ENCODE peak calls at places on chromosomes 6 and 20, in four cellular contexts. W, R, P and F are unnamed samples.

GRCh38 chr6:5302995-5303622 is 41.8 kb downstream of the FARS2 start:
- DNase-seq in W (peak; percentile 42), R (no peak), P (peak; percentile 10), F (peak; percentile 11)

GRCh38 chr6:129120856-129121255 is 237.9 kb downstream of the LAMA2 start:
- DNase-seq in W (no peak), R (no peak), P (no peak), F (no peak)

GRCh38 chr20:46112430-46113020 is 5.6 kb upstream of the CD40 start:
- DNase-seq in W (no peak), R (no peak), P (no peak), F (no peak)

GRCh38 chr20:2332711-2333110 is 36.9 kb downstream of the TGM3 start:
- DNase-seq in W (no peak), R (no peak), P (no peak), F (no peak)

GRCh38 chr6:115666997-115667396 is 393.7 kb downstream of the FRK start:
- DNase-seq in W (no peak), R (no peak), P (no peak), F (no peak)

GRCh38 chr6:131379951-131380350 is 193.1 kb upstream of the ARG1 start:
- DNase-seq in W (no peak), R (no peak), P (no peak), F (no peak)

GRCh38 chr20:5621305-5621704 is 128.9 kb upstream of the SHLD1 start:
- DNase-seq in W (no peak), R (no peak), P (peak; percentile 99), F (peak; percentile 94)

GRCh38 chr6:157693867-157694266 is 129.2 kb upstream of the SNX9 start:
- DNase-seq in W (no peak), R (no peak), P (no peak), F (no peak)

GRCh38 chr6:114142256-114142655 is 171.3 kb upstream of the HDAC2 start:
- DNase-seq in W (no peak), R (no peak), P (no peak), F (no peak)

GRCh38 chr6:14791525-14791924 is 454.3 kb upstream of the JARID2 start:
- DNase-seq in W (no peak), R (no peak), P (no peak), F (no peak)

GRCh38 chr20:58233881-58234528 is 5.6 kb upstream of the ANKRD60 start:
- DNase-seq in W (peak; percentile 16), R (no peak), P (no peak), F (no peak)

GRCh38 chr6:166003569-166003968 is 164.1 kb downstream of the TBXT start:
- DNase-seq in W (no peak), R (no peak), P (no peak), F (no peak)

GRCh38 chr6:32799168-32799567 is 17.6 kb downstream of the HLA-DOB start:
- DNase-seq in W (no peak), R (no peak), P (no peak), F (no peak)

GRCh38 chr6:70131528-70131927 is 171.4 kb downstream of the COL9A1 start:
- DNase-seq in W (no peak), R (no peak), P (no peak), F (no peak)

GRCh38 chr6:107152633-107153032 is 37.3 kb upstream of the BEND3 start:
- DNase-seq in W (no peak), R (no peak), P (no peak), F (no peak)

GRCh38 chr6:169075211-169075621 is 178.4 kb downstream of the THBS2 start:
- DNase-seq in W (no peak), R (no peak), P (no peak), F (no peak)

GRCh38 chr20:63318391-63319163 is 25.6 kb downstream of the COL20A1 start:
- DNase-seq in W (no peak), R (no peak), P (no peak), F (no peak)

GRCh38 chr6:33613146-33613793 is 7.9 kb upstream of the ITPR3 start:
- DNase-seq in W (no peak), R (no peak), P (no peak), F (no peak)

GRCh38 chr6:43784049-43784855 is 14.2 kb downstream of the VEGFA start:
- DNase-seq in W (no peak), R (no peak), P (no peak), F (no peak)

GRCh38 chr6:168865522-168865921 is 388.1 kb downstream of the THBS2 start:
- DNase-seq in W (no peak), R (no peak), P (no peak), F (no peak)

GRCh38 chr20:38221041-38221589 is 39.4 kb downstream of the KIAA1755 start:
- DNase-seq in W (peak; percentile 40), R (peak; percentile 37), P (peak; percentile 53), F (peak; percentile 71)

GRCh38 chr6:158575550-158575949 is 15.7 kb downstream of the TMEM181 start:
- DNase-seq in W (no peak), R (no peak), P (no peak), F (no peak)

GRCh38 chr20:9276964-9277363 is 208.1 kb downstream of the PLCB4 start:
- DNase-seq in W (no peak), R (no peak), P (no peak), F (no peak)

GRCh38 chr6:125004198-125004597 is 42.0 kb downstream of the RNF217 start:
- DNase-seq in W (no peak), R (no peak), P (no peak), F (no peak)

GRCh38 chr20:53149184-53149651 is 177.1 kb downstream of the TSHZ2 start:
- DNase-seq in W (no peak), R (no peak), P (no peak), F (no peak)

GRCh38 chr6:49556429-49556837 is 6.0 kb downstream of the C6orf141 start:
- DNase-seq in W (no peak), R (no peak), P (peak; percentile 76), F (no peak)

GRCh38 chr6:146968041-146968760 is 236.0 kb upstream of the STXBP5 start:
- DNase-seq in W (no peak), R (no peak), P (no peak), F (peak; percentile 91)

GRCh38 chr6:166465671-166466087 is 82.9 kb upstream of the MPC1 start:
- DNase-seq in W (no peak), R (no peak), P (no peak), F (no peak)

GRCh38 chr6:47188588-47189021 is 121.1 kb downstream of the TNFRSF21 start:
- DNase-seq in W (no peak), R (no peak), P (no peak), F (no peak)

GRCh38 chr20:43824699-43825402 is 89.8 kb upstream of the TOX2 start:
- DNase-seq in W (no peak), R (no peak), P (no peak), F (no peak)

GRCh38 chr6:82612475-82612874 is 248.9 kb downstream of the TPBG start:
- DNase-seq in W (no peak), R (no peak), P (peak; percentile 38), F (no peak)